ENCODE peak calls at places on chromosomes 12 and 14, in six cellular contexts. Q is activated CD8-positive, alpha-beta T cell treated with anti-CD3 and anti-CD28 coated beads for 36 hours; G is body of pancreas; V is HS-5; P is coronary artery; K is effector CD8-positive, alpha-beta T cell. I is an unnamed sample.

GRCh38 chr14:94164685-94165431 is 9.3 kb upstream of the PPP4R4 start:
- DNase-seq in P (no peak), V (no peak), K (no peak), G (no peak), Q (peak), I (no peak)

GRCh38 chr12:93451423-93452158 is 9.8 kb upstream of the UBE2N start:
- DNase-seq in G (no peak), K (no peak), Q (no peak), V (no peak), P (no peak), I (no peak)

GRCh38 chr12:130073721-130074120 is 88.5 kb upstream of the FZD10 start:
- DNase-seq in G (no peak), Q (no peak), K (no peak), P (no peak), V (no peak), I (no peak)

GRCh38 chr14:59150990-59151389 is 37.5 kb upstream of the DAAM1 start:
- DNase-seq in V (no peak), P (no peak), G (no peak), Q (no peak), K (no peak), I (no peak)

GRCh38 chr12:121538699-121539061 is 42.1 kb downstream of the KDM2B start:
- DNase-seq in V (no peak), Q (peak), P (no peak), K (no peak), G (peak), I (no peak)

GRCh38 chr14:44910826-44911225 is 50.9 kb downstream of the KLHL28 start:
- DNase-seq in K (no peak), Q (no peak), V (no peak), P (no peak), G (no peak), I (no peak)

GRCh38 chr12:46027172-46027571 is 36.8 kb upstream of the SCAF11 start:
- DNase-seq in V (no peak), K (no peak), G (no peak), Q (no peak), P (no peak), I (no peak)

GRCh38 chr12:24185787-24186186 is 236.3 kb upstream of the SOX5 start:
- DNase-seq in Q (no peak), K (no peak), G (no peak), P (no peak), V (no peak), I (no peak)

GRCh38 chr12:45933504-45933903 is 56.9 kb downstream of the SCAF11 start:
- DNase-seq in V (no peak), G (no peak), K (no peak), Q (no peak), P (no peak), I (no peak)

GRCh38 chr12:94768398-94769039 is 118.2 kb upstream of the TMCC3 start:
- DNase-seq in V (no peak), Q (no peak), K (no peak), G (no peak), P (no peak), I (no peak)

GRCh38 chr12:50082644-50083043 is 2.5 kb upstream of the SMARCD1 start:
- DNase-seq in P (no peak), G (no peak), K (no peak), Q (peak), V (no peak), I (no peak)

I was measured in vagina.